ENCODE peak calls at places on chromosomes 12 and 14, in four cellular contexts. F is tibial artery, P is stomach, K is left lung. A is an unnamed sample.

GRCh38 chr12:65492997-65493892 is 214.8 kb downstream of the MSRB3 start:
- DNase-seq in P (no peak), F (no peak), K (no peak), A (no peak)

GRCh38 chr14:58821421-58821820 is 183.7 kb downstream of the DACT1 start:
- DNase-seq in F (no peak), P (no peak), K (no peak), A (no peak)

GRCh38 chr14:50342211-50343080 is 30.3 kb downstream of the DMAC2L start:
- DNase-seq in F (peak; percentile 50), P (no peak), K (no peak), A (peak; percentile 43)

GRCh38 chr12:12449533-12450025 is 92.7 kb downstream of the BORCS5 start:
- DNase-seq in P (peak; percentile 60), F (no peak), K (no peak), A (no peak)

GRCh38 chr12:55974308-55974724 is 438 bp downstream of the RAB5B start:
- DNase-seq in F (peak; percentile 38), P (peak; percentile 54), K (no peak), A (no peak)

GRCh38 chr12:52391618-52392002 is 6.2 kb upstream of the KRT84 start:
- DNase-seq in P (peak; percentile 74), F (peak; percentile 46), K (peak; percentile 74), A (no peak)

GRCh38 chr14:51448831-51449665 is 202.7 kb upstream of the FRMD6 start:
- DNase-seq in K (no peak), P (no peak), F (no peak), A (no peak)

GRCh38 chr14:87153901-87154300 is 839.1 kb downstream of the GALC start:
- DNase-seq in P (no peak), K (no peak), F (no peak), A (no peak)

DNA sequence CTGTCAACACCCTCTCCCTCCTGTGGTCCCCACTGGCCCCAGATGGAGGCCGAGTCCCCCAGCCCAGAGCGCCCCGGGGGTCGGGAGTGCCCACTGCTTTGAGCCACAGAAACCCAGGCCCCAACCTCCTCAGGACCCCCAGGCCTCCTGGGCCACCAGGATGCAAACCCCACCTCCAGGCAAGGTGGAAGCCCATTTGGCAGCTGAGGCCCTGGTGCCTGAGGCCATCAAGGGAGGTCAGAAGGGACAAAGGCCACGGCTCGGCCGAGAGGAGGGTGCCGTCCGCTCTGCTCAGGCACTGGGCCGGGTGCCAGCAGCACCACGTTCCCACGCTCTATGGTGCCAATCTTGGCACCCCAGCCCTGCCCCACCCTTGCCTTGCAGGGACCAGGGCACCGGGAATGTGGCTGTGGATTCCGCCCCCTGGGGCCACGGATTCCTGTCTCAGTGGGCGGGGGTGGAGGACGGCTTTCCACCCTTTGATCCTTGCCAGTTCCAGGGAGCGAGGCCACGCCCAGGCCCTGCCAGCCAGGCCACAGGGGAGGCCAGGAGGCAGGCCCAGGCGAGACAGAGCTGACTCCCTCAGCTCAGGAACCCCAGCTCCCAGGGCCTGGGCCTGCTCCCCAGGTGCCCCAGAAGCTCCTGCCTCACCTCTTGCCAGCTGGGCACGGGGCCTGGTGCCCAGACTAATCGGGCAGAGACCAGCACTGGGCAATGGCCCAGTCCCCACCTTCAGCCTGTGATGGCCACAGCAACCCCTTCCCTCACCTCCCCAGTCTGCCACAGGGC is 26.3 kb upstream of the GPR132 start:
- DNase-seq in K (peak; percentile 93), F (peak; percentile 64), P (peak; percentile 94), A (no peak)
- H3K27ac ChIP-seq in K (peak overlapping the region; percentile 84), F (peak overlapping the region; percentile 87), P (peak overlapping the region; percentile 92), A (no peak overlapping the region)

GRCh38 chr14:99037777-99038176 is 234.2 kb downstream of the BCL11B start:
- DNase-seq in F (no peak), P (peak; percentile 24), K (peak; percentile 81), A (no peak)
- TF ChIP-seq CTCF in F (no peak), P (no peak), K (no peak), A (no peak)

GRCh38 chr12:39852346-39852745 is 232.7 kb upstream of the ABCD2 start:
- DNase-seq in K (no peak), F (no peak), P (no peak), A (no peak)

GRCh38 chr12:39846304-39846703 is 226.7 kb upstream of the ABCD2 start:
- DNase-seq in P (no peak), F (no peak), K (no peak), A (no peak)

GRCh38 chr12:39846971-39847661 is 227.5 kb upstream of the ABCD2 start:
- DNase-seq in P (no peak), F (no peak), K (no peak), A (no peak)
- H3K27ac ChIP-seq in P (no peak overlapping the region), F (no peak overlapping the region), K (no peak overlapping the region), A (no peak overlapping the region)

DNA sequence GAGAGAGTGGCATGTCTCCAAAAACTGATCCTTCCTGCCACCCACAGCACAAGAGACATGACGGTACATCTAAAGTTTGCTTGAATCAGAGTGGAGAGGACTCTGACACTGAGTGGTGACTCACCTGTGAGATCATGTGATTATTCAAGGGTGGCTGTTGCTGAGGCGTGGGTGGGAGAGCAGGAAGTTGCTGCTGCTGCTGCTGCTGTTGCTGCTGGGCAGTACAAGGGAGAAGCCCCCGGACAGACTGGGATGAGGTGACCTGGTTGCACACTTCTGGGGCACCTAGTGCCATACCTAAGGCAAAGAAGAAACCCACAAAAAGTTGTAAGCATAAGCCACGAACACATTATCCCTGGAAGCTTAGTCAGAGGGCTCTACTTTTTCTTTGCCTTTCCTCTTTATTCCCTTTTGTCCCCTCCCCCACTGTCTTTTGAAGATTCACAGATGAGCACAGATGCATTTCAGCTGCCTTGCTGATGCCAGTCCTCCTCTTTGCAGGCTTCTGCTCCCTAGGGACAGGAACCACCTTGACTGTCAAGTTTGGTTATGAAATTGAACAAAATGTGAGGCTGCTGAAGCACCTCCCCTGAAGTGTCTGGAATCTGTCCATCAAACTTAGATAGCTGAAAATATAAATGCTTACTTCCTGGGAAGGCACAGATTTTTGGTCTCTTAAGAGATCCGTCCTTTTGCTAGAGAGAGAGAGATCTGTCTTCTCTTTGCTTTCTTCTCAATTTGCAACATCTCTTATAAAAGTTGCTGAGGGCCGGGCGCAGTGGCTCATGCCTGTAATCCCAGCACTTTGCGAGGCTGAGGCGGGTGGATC is 29.5 kb upstream of the STAC3 start:
- DNase-seq in P (peak; percentile 39), K (no peak), F (no peak), A (peak; percentile 63)
- TF ChIP-seq CTCF in P (no peak), K (no peak), F (no peak), A (no peak)

DNA sequence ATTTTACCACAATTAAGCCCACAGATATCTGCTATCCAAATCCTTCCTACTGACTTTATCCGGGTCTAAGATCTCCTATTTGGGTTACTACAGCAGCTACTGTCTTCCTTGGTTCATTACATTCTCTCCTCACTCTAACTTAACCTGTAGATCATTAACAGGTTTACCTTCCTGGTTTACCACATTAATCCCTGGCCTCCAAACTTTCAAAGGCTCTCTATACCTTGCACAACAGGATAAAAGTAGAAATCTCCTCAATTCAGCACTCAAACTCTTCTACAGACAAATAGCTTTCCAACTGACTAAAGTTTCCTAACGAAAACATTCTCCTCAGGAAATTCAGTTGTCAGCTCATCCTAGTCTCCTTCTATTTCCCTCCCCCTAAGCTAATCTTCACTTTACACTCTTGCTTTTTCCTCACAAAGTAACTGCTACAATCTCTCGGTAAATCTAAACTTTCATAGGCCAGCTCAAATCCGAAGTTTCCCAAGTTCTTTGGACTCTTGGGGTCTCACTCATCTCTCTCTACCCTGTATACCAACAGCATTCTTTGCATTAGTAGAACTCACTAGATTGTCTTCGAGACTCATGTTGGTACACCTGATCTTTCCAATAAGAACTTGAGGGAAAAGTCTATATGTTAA is 2.7 kb downstream of the BTBD7 start:
- DNase-seq in P (no peak), F (no peak), K (no peak), A (no peak)
- H3K27ac ChIP-seq in P (peak overlapping the region; percentile 98), F (no peak overlapping the region), K (no peak overlapping the region), A (no peak overlapping the region)

A was measured in CD4-positive, alpha-beta T cell.